ENCODE peak calls at places on chromosomes 13 and 19, in six cellular contexts. Y is NB4; V is A673; P is stimulated activated CD4-positive, alpha-beta T cell treated with anti-CD3 and anti-CD28 coated beads, Interleukin-4, amount 100 ng/mL, for 1 hour; D is stimulated activated CD8-positive, alpha-beta memory T cell treated with anti-CD3 and anti-CD28 coated beads, Interleukin-4, amount 100 ng/mL, for 1 hour; E is heart right ventricle. U is an unnamed sample.

GRCh38 chr13:101399365-101399764 is 16.9 kb downstream of the NALCN start:
- DNase-seq in Y (no peak), V (no peak), P (no peak), D (no peak), E (no peak), U (no peak)

GRCh38 chr13:78596701-78597550 is 6.4 kb downstream of the POU4F1 start:
- DNase-seq in Y (no peak), V (no peak), P (no peak), D (no peak), E (no peak), U (no peak)

GRCh38 chr19:31976775-31977536 is 368.5 kb upstream of the ZNF507 start:
- DNase-seq in Y (no peak), V (no peak), P (no peak), D (no peak), E (no peak), U (no peak)

GRCh38 chr19:46875234-46875633 is 14.4 kb downstream of the ARHGAP35 start:
- DNase-seq in Y (no peak), V (no peak), P (no peak), D (no peak), E (no peak), U (no peak)

GRCh38 chr19:48117515-48118330 is 7.1 kb upstream of the PLA2G4C start:
- DNase-seq in Y (peak), V (no peak), P (no peak), D (no peak), E (no peak), U (no peak)

GRCh38 chr13:112331675-112332074 is 44.5 kb upstream of the SPACA7 start:
- DNase-seq in Y (no peak), V (no peak), P (no peak), D (no peak), E (no peak), U (no peak)

GRCh38 chr13:113635048-113635420 is 23.0 kb downstream of the ATP4B start:
- DNase-seq in Y (no peak), V (no peak), P (no peak), D (no peak), E (no peak), U (no peak)

GRCh38 chr19:18589380-18590272 is 1.0 kb downstream of the REX1BD start:
- DNase-seq in Y (peak), V (peak), P (peak), D (peak), E (peak), U (peak)

GRCh38 chr13:39767791-39768564 is 112.5 kb downstream of the COG6 start:
- DNase-seq in Y (peak), V (peak), P (no peak), D (no peak), E (no peak), U (no peak)

GRCh38 chr19:55147408-55148251 is 1.4 kb downstream of the TNNT1 start:
- DNase-seq in Y (no peak), V (no peak), P (no peak), D (no peak), E (no peak), U (no peak)

GRCh38 chr13:55553736-55554135 is 1587.0 kb upstream of the PRR20A start:
- DNase-seq in Y (no peak), V (no peak), P (no peak), D (no peak), E (no peak), U (no peak)

GRCh38 chr19:30752876-30753275 is 380.7 kb downstream of the ZNF536 start:
- DNase-seq in Y (no peak), V (no peak), P (no peak), D (no peak), E (no peak), U (no peak)

GRCh38 chr13:37884674-37885073 is 15.1 kb upstream of the TRPC4 start:
- DNase-seq in Y (no peak), V (no peak), P (no peak), D (no peak), E (no peak), U (no peak)

GRCh38 chr13:114080739-114081561 is 51.5 kb downstream of the RASA3 start:
- DNase-seq in Y (no peak), V (no peak), P (no peak), D (no peak), E (no peak), U (no peak)

GRCh38 chr13:48600374-48601364 is 53.1 kb upstream of the CYSLTR2 start:
- DNase-seq in Y (no peak), V (peak), P (no peak), D (no peak), E (no peak), U (peak)

GRCh38 chr19:13906525-13906904 is 514 bp downstream of the CC2D1A start:
- DNase-seq in Y (peak), V (no peak), P (peak), D (no peak), E (no peak), U (no peak)

GRCh38 chr13:44459674-44460073 is 86.0 kb downstream of the SERP2 start:
- DNase-seq in Y (no peak), V (no peak), P (no peak), D (no peak), E (no peak), U (no peak)

GRCh38 chr19:43605875-43606568 is 5.9 kb upstream of the SRRM5 start:
- DNase-seq in Y (no peak), V (peak), P (no peak), D (no peak), E (no peak), U (no peak)

GRCh38 chr13:110617326-110618072 is 2.2 kb downstream of the NAXD start:
- DNase-seq in Y (no peak), V (no peak), P (no peak), D (no peak), E (no peak), U (peak)

GRCh38 chr19:33823341-33823740 is 26.7 kb downstream of the KCTD15 start:
- DNase-seq in Y (no peak), V (no peak), P (no peak), D (no peak), E (no peak), U (no peak)

GRCh38 chr13:39942901-39943273 is 287.4 kb downstream of the COG6 start:
- DNase-seq in Y (peak), V (peak), P (peak), D (peak), E (peak), U (peak)

GRCh38 chr13:50282016-50282415 is 266.8 kb downstream of the KCNRG start:
- DNase-seq in Y (no peak), V (no peak), P (no peak), D (no peak), E (no peak), U (no peak)

GRCh38 chr13:41017153-41017552 is 2.0 kb downstream of the ELF1 start:
- DNase-seq in Y (peak), V (no peak), P (no peak), D (no peak), E (no peak), U (no peak)

GRCh38 chr19:15248648-15249559 is 16.7 kb upstream of the EPHX3 start:
- DNase-seq in Y (no peak), V (no peak), P (no peak), D (no peak), E (peak), U (peak)

GRCh38 chr19:19410553-19411550 is 5.4 kb downstream of the GATAD2A start:
- DNase-seq in Y (no peak), V (no peak), P (peak), D (no peak), E (no peak), U (no peak)

GRCh38 chr19:19061491-19061890 is 2.3 kb upstream of the SLC25A42 start:
- DNase-seq in Y (no peak), V (no peak), P (no peak), D (no peak), E (peak), U (no peak)

GRCh38 chr19:46901701-46902401 is 41.1 kb downstream of the ARHGAP35 start:
- DNase-seq in Y (no peak), V (no peak), P (no peak), D (no peak), E (no peak), U (no peak)

GRCh38 chr13:62512194-62513141 is 1096.8 kb upstream of the PCDH20 start:
- DNase-seq in Y (peak), V (peak), P (no peak), D (no peak), E (no peak), U (peak)

GRCh38 chr19:39916236-39916635 is 18.2 kb downstream of the FCGBP start:
- DNase-seq in Y (no peak), V (no peak), P (no peak), D (no peak), E (no peak), U (no peak)

GRCh38 chr13:101307181-101307701 is 109.1 kb downstream of the NALCN start:
- DNase-seq in Y (no peak), V (no peak), P (no peak), D (no peak), E (no peak), U (peak)

GRCh38 chr19:11130824-11131455 is 24.6 kb downstream of the SPC24 start:
- DNase-seq in Y (peak), V (peak), P (peak), D (peak), E (peak), U (peak)

GRCh38 chr19:6064016-6064702 is 46.1 kb downstream of the RFX2 start:
- DNase-seq in Y (no peak), V (no peak), P (no peak), D (no peak), E (no peak), U (no peak)

GRCh38 chr19:2385053-2385721 is 25.1 kb downstream of the TMPRSS9 start:
- DNase-seq in Y (peak), V (peak), P (no peak), D (no peak), E (no peak), U (peak)

U was measured in fibroblast of pulmonary artery.